ENCODE peak calls at places on chromosomes 3 and 15, in eight cellular contexts. O, H, N, J, Q, G, Z and L are unnamed samples.

GRCh38 chr3:189304465-189305341 is 132.9 kb downstream of the TPRG1 start:
- DNase-seq in H (no peak), Z (no peak), Q (peak), J (no peak), N (no peak), O (peak), G (peak), L (no peak)

GRCh38 chr3:158572766-158573060 is 1.7 kb downstream of the MLF1 start:
- DNase-seq in N (no peak), H (no peak), Z (no peak), O (no peak), G (no peak), J (no peak), Q (no peak), L (no peak)

GRCh38 chr3:144743325-144743724 is 771.7 kb downstream of the DIPK2A start:
- DNase-seq in O (no peak), Z (no peak), J (no peak), H (no peak), Q (no peak), N (no peak), G (no peak), L (no peak)

GRCh38 chr15:66996099-66996498 is 69.3 kb upstream of the SMAD3 start:
- DNase-seq in J (peak), O (no peak), Q (no peak), H (no peak), G (no peak), Z (no peak), N (no peak), L (no peak)

GRCh38 chr3:44392489-44392888 is 53.9 kb downstream of the TCAIM start:
- DNase-seq in G (no peak), Z (no peak), O (no peak), J (no peak), Q (no peak), H (no peak), N (no peak), L (no peak)

GRCh38 chr3:55904716-55905115 is 417.6 kb upstream of the WNT5A start:
- DNase-seq in J (no peak), O (no peak), G (no peak), N (no peak), H (no peak), Q (no peak), Z (no peak), L (no peak)

GRCh38 chr3:66413151-66413751 is 87.6 kb downstream of the LRIG1 start:
- DNase-seq in N (no peak), H (no peak), Q (peak), Z (no peak), J (peak), G (peak), O (no peak), L (peak)

GRCh38 chr15:94580186-94580585 is 348.8 kb downstream of the MCTP2 start:
- DNase-seq in H (no peak), G (no peak), O (no peak), J (no peak), Z (no peak), Q (no peak), N (no peak), L (no peak)

GRCh38 chr3:99532246-99532645 is 106.1 kb upstream of the COL8A1 start:
- DNase-seq in G (peak), Q (peak), Z (no peak), N (no peak), O (no peak), J (peak), H (no peak), L (peak)

GRCh38 chr3:71972031-71972430 is 187.1 kb upstream of the PROK2 start:
- DNase-seq in O (no peak), J (no peak), Z (no peak), Q (no peak), G (no peak), H (no peak), N (no peak), L (no peak)

GRCh38 chr3:152073267-152073666 is 195.5 kb upstream of the MBNL1 start:
- DNase-seq in H (no peak), J (peak), Q (no peak), Z (no peak), O (no peak), G (no peak), N (no peak), L (no peak)

GRCh38 chr3:71681224-71681668 is 44.0 kb downstream of the EIF4E3 start:
- DNase-seq in Z (no peak), O (peak), Q (peak), J (peak), H (peak), N (peak), G (peak), L (peak)

GRCh38 chr15:79967331-79968182 is 3.4 kb downstream of the BCL2A1 start:
- DNase-seq in H (no peak), G (no peak), Z (no peak), O (no peak), Q (no peak), N (no peak), J (no peak), L (no peak)

GRCh38 chr3:30471076-30471475 is 135.3 kb upstream of the TGFBR2 start:
- DNase-seq in J (peak), Z (no peak), Q (no peak), G (no peak), O (no peak), H (no peak), N (no peak), L (no peak)

GRCh38 chr3:63872135-63872924 is 8.7 kb downstream of the ATXN7 start:
- DNase-seq in Z (no peak), O (no peak), G (no peak), H (no peak), J (peak), Q (no peak), N (no peak), L (no peak)

GRCh38 chr15:75452968-75453702 is 1.6 kb upstream of the SIN3A start:
- DNase-seq in N (peak), O (peak), G (no peak), J (no peak), Q (peak), H (peak), Z (no peak), L (peak)

GRCh38 chr3:42732196-42732828 is 29.7 kb upstream of the HHATL start:
- DNase-seq in H (no peak), N (peak), Q (no peak), J (no peak), Z (no peak), O (no peak), G (no peak), L (no peak)

GRCh38 chr15:60444289-60444912 is 34.5 kb downstream of the ICE2 start:
- DNase-seq in Q (no peak), N (no peak), H (no peak), G (no peak), J (peak), Z (no peak), O (no peak), L (no peak)

GRCh38 chr3:123386477-123387040 is 62.3 kb downstream of the ADCY5 start:
- DNase-seq in G (no peak), Q (no peak), H (no peak), O (no peak), Z (no peak), J (peak), N (peak), L (peak)

GRCh38 chr3:130626021-130626420 is 109.0 kb downstream of the COL6A6 start:
- DNase-seq in Z (no peak), Q (no peak), O (no peak), N (no peak), G (no peak), H (no peak), J (peak), L (no peak)

GRCh38 chr15:63446260-63446659 is 58.1 kb upstream of the USP3 start:
- DNase-seq in Z (no peak), J (no peak), N (no peak), G (no peak), Q (no peak), H (no peak), O (no peak), L (no peak)

GRCh38 chr15:60477991-60478632 is 830 bp downstream of the ICE2 start:
- DNase-seq in G (no peak), Z (no peak), Q (no peak), O (no peak), N (no peak), J (peak), H (no peak), L (no peak)

GRCh38 chr3:116288480-116288879 is 156.8 kb downstream of the LSAMP start:
- DNase-seq in N (no peak), J (peak), Z (no peak), O (no peak), Q (no peak), H (no peak), G (no peak), L (no peak)

GRCh38 chr3:147360936-147361670 is 45.2 kb downstream of the ZIC4 start:
- DNase-seq in G (no peak), J (no peak), Q (no peak), H (no peak), O (no peak), N (no peak), Z (no peak), L (no peak)

GRCh38 chr3:105352976-105353375 is 13.7 kb upstream of the ALCAM start:
- DNase-seq in H (no peak), J (peak), G (no peak), Z (no peak), Q (no peak), O (no peak), N (no peak), L (no peak)

GRCh38 chr3:142644502-142644901 is 48.3 kb downstream of the PLS1 start:
- DNase-seq in J (no peak), O (no peak), Q (no peak), Z (no peak), N (no peak), H (no peak), G (no peak), L (no peak)

GRCh38 chr3:36911990-36912804 is 32.7 kb downstream of the TRANK1 start:
- DNase-seq in Z (peak), G (peak), O (no peak), N (no peak), J (peak), H (no peak), Q (no peak), L (no peak)

DNA sequence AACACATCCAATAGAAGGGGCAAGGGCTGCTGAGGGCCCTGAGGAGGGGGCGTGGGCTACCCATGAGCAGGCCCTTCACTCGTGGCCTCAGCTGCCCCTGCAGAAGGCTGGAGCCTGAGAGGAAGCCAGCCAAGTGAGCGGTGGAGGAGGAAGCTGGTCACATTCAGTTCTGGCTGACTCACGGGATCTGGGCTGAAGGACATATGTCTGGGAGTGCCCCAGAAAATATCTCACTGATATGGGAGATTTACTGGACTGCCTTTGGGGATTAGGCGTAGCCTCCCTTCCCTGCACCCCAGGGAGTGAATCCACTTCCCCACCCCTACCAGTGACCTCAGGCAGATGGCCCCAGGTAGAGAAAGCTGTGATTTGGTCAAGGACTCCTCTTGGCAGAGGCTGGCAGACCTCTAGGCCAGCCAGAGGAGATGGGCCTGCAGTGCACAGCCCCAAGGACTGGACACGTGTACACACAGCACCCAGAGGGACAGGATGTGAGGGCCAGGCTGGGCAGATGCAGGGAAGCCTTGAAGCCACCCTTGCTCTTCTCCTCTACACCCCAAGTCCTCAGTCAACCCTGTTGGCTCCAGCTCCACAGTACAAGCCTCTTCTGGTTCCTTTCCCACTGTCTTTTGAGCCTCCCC is 14.2 kb upstream of the ANKDD1A start:
- DNase-seq in Q (peak), G (peak), H (no peak), O (peak), J (peak), N (peak), Z (no peak), L (peak)
- TF ChIP-seq POLR2A in Q (no peak), G (no peak), H (no peak), O (no peak), J (no peak), N (no peak), Z (no peak), L (no peak)

DNA sequence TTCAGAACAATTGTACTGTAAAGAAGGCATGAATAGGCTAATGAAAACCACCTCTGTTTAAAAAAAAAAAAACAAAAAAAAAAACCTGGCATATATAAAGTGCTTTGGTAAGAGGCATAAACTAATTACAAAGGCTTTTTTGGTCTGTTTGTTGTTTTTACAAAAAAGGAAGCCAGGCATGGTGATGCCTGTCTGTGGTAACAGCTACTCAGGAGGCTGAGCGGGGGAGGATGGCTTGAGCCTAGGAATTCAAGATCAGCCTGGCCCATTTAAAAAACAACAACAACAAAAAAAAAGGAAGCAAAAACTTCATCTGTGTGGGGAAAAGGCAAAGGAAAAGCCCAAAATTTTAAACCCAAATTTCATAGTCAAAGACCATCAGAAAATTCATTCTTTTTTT is 47.0 kb downstream of the OSBPL10 start:
- DNase-seq in N (no peak), O (no peak), Z (no peak), H (no peak), Q (no peak), J (no peak), G (no peak), L (no peak)
- TF ChIP-seq POLR2A in N (no peak), O (no peak), Z (no peak), H (no peak), Q (no peak), J (no peak), G (no peak), L (no peak)

DNA sequence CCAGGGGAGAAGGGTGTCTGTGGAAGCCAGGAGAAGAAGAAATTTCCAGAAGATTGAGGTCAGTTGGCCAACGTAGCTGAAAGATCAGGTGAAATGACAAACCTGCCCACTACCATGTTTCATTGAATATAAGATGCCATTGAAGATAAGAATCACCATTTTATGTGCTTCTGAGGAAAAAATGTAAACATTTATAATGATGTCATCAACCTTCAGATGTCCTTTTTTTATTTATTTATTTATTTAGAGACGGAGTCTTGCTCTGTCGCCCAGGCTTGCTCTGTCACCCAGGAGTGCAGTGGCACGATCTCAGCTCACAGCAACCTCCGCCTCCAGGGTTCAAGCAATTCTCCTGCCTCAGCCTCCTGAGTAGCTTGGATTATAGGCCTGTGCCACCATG is 4.9 kb upstream of the PODXL2 start:
- DNase-seq in O (no peak), N (no peak), Z (no peak), G (no peak), J (no peak), Q (no peak), H (no peak), L (no peak)
- TF ChIP-seq POLR2A in O (no peak), N (no peak), Z (no peak), G (no peak), J (no peak), Q (no peak), H (no peak), L (no peak)

GRCh38 chr3:52245322-52246263 is at the start of gene PPM1M:
- DNase-seq in J (peak), O (peak), N (peak), Z (peak), Q (peak), H (no peak), G (no peak), L (peak)
- TF ChIP-seq POLR2A in J (no peak), O (no peak), N (no peak), Z (peak), Q (no peak), H (peak), G (peak), L (no peak)

GRCh38 chr15:101086394-101087171 is 165.3 kb downstream of the CHSY1 start:
- DNase-seq in G (no peak), N (no peak), Q (no peak), O (no peak), J (no peak), Z (no peak), H (no peak), L (no peak)
- TF ChIP-seq POLR2A in G (no peak), N (no peak), Q (no peak), O (no peak), J (no peak), Z (no peak), H (no peak), L (no peak)

DNA sequence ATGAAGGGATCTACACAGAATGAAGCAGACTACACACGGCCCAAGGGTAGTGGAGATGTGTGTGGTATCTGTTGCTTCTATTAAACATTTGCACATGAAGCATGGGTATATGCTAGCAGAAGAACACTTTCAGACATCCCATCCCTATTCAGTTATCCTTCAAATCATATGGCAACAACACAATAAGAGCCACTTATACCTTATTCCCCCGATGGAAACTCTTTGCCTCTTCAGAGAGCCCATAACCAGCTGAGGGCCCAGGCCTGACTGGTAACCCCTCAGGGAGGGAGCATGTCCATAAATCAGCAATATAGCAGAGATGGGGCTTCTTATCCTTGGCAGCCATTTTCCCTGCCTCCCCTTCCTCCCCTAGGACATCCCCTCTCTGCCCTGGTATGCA is 210.6 kb downstream of the FHIT start:
- DNase-seq in Z (no peak), Q (no peak), N (no peak), H (no peak), O (no peak), J (no peak), G (no peak), L (no peak)
- TF ChIP-seq POLR2A in Z (no peak), Q (no peak), N (no peak), H (no peak), O (no peak), J (no peak), G (no peak), L (no peak)

GRCh38 chr15:68229386-68230156 is at the start of gene CLN6:
- DNase-seq in Z (peak), Q (peak), N (peak), H (peak), J (peak), O (peak), G (peak), L (peak)
- TF ChIP-seq POLR2A in Z (no peak), Q (no peak), N (no peak), H (peak), J (peak), O (no peak), G (peak), L (no peak)

GRCh38 chr15:81000626-81001179 is at the start of gene TLNRD1:
- DNase-seq in J (peak), Z (peak), N (peak), G (peak), H (peak), O (peak), Q (peak), L (peak)
- TF ChIP-seq POLR2A in J (peak), Z (peak), N (peak), G (peak), H (peak), O (peak), Q (peak), L (peak)